ENCODE peak calls at places on chromosome 13, in seven cellular contexts. L is bronchial epithelial cell; Y is astrocyte; Z is tibial nerve; K is effector memory CD4-positive, alpha-beta T cell; E is CD8-positive, alpha-beta memory T cell; X is H1. G is an unnamed sample. For H3K36me3 and H3K27me3, the result is how much of the 10 kb centered on the place peaks cover.

GRCh38 chr13:21074601-21075302 is 13.4 kb upstream of the LATS2 start:
- DNase-seq in L (no peak), Y (no peak), Z (no peak), K (no peak), E (no peak), X (peak), G (no peak)

GRCh38 chr13:75670496-75670895 is 34.4 kb downstream of the LMO7 start:
- DNase-seq in L (peak), Y (no peak), Z (no peak), K (no peak), E (no peak), X (no peak), G (no peak)

GRCh38 chr13:79659161-79659560 is 178.2 kb downstream of the NDFIP2 start:
- DNase-seq in L (peak), Y (peak), Z (no peak), K (no peak), E (no peak), X (no peak), G (no peak)

GRCh38 chr13:83879431-83880171 is 2.7 kb downstream of the SLITRK1 start:
- DNase-seq in L (no peak), Y (peak), Z (no peak), K (no peak), E (no peak), X (peak), G (no peak)

GRCh38 chr13:71964491-71965108 is 97.6 kb upstream of the DACH1 start:
- DNase-seq in L (no peak), Y (peak), Z (no peak), K (no peak), E (no peak), X (no peak), G (no peak)

GRCh38 chr13:91291078-91291477 is 56.4 kb upstream of the MIR17HG start:
- DNase-seq in L (no peak), Y (no peak), Z (no peak), K (no peak), E (no peak), X (no peak), G (no peak)

GRCh38 chr13:61142506-61142905 is 273.1 kb downstream of the PCDH20 start:
- DNase-seq in L (peak), Y (no peak), Z (no peak), K (no peak), E (no peak), X (no peak), G (no peak)

GRCh38 chr13:109670776-109671175 is 115.6 kb downstream of the IRS2 start:
- DNase-seq in L (no peak), Y (no peak), Z (no peak), K (no peak), E (no peak), X (no peak), G (no peak)

GRCh38 chr13:109381546-109382180 is 404.7 kb downstream of the IRS2 start:
- DNase-seq in L (no peak), Y (peak), Z (no peak), K (no peak), E (no peak), X (no peak), G (no peak)

DNA sequence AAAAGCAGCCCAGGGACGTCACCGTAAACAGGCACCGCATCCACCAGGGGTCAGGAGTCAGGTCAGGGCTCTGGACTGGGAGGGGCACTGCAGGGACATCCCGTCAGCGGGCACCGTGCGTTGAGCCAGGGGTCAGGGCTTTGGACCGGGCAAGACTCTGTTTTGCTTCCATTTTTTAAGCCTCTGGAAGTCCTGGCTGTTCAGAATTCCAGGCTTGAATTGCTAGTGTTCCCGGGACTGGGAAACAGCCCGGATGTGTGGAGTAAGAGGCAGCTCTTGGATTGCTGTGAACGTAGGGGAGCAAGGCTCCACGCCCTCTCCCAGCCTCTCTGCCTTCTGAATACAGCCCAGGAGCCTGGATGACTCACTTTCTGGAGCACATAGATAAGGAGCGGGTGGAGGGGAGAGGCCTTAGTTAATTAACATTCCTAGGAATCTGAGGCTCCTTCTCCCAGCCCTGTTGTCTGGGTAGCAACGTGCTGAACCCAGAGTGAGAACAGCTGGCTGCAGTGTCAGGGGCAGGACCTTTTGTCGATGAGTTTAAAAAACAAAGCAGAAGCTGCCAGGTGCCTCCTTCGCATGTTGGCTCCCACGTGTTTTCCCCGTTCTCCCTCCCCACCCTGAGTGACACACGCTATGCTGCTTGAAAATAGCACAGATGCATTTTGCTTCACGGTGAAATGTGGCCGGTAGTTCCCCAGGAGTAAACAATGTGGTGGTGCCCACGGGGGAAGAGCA is 21.9 kb downstream of the ATP11A start:
- DNase-seq in L (peak), Y (peak), Z (peak), K (no peak), E (no peak), X (peak), G (peak)
- H3K4me3 ChIP-seq in L (peak), Y (peak), Z (no peak), K (no peak), E (no peak), X (no peak), G (no peak)

GRCh38 chr13:46127336-46128023 is 22.6 kb upstream of the CPB2 start:
- DNase-seq in L (no peak), Y (no peak), Z (no peak), K (no peak), E (no peak), X (no peak), G (no peak)

GRCh38 chr13:46124967-46125933 is 20.4 kb upstream of the CPB2 start:
- DNase-seq in L (no peak), Y (no peak), Z (no peak), K (no peak), E (no peak), X (no peak), G (no peak)

GRCh38 chr13:46124531-46124966 is 19.7 kb upstream of the CPB2 start:
- DNase-seq in L (no peak), Y (no peak), Z (no peak), K (no peak), E (no peak), X (no peak), G (no peak)

GRCh38 chr13:46126552-46127171 is 21.8 kb upstream of the CPB2 start:
- DNase-seq in L (peak), Y (peak), Z (peak), K (peak), E (peak), X (peak), G (peak)

DNA sequence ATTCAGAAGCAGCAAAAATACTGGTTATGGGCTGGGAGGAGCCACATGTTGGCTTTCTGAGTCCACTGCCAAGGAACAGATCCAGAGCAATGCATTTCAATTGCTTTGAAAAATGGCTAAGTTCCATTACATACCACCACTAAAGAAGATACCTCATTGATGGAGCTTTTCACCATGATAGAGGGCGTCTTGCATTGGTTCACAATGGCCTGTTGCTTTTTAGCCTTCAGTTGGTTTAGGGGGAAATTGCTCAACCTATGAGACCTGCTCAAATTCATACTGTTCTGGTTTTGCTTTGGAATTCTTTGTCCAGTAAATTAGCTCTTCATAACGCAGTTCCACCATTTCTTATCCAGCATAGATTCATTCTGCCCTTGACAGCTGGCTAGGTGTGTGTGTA is 21.2 kb upstream of the CPB2 start:
- DNase-seq in L (no peak), Y (no peak), Z (no peak), K (no peak), E (no peak), X (no peak), G (no peak)
- H3K36me3 ChIP-seq in L (under half), Y (under half), Z (under half), K (under half), E (under half), X (under half), G (under half)

DNA sequence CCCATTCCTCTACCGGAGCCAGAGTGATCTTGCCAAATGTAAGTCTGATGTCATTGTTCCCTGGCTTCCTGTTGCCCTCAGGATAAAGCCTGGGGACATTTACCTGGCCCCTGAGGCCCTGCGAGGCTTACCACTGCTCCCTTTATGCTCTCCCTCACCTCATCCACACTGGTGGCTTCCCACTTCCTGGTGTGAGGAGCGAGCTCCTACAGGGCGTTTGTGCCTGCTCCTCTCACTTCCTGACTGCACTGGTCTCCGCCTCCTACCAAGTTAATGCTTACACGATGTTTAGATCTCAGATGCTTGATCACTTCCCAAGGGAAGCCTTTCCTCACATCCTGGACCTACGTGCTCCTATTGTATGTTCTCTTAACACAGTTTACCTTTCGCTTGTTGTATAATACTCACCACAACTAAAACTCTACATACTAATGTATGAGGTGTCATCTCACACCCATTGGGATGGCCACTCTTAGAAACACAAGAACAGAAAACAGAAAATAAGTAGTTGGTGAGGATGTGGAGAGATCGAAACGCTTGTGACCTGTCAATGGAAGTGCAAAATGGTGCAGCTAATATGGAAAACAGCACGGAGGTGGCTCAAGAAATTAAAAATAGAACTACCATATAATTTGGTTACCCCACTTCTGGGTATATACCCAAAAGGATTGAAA is 177.6 kb downstream of the SHISA2 start:
- DNase-seq in L (no peak), Y (no peak), Z (no peak), K (no peak), E (no peak), X (no peak), G (no peak)
- H3K27me3 ChIP-seq in L (under half), Y (under half), Z (under half), K (under half), E (under half), X (under half), G (under half)

GRCh38 chr13:93244918-93245280 is 18.3 kb downstream of the GPC6 start:
- DNase-seq in L (peak), Y (peak), Z (no peak), K (no peak), E (no peak), X (no peak), G (no peak)
- H3K4me3 ChIP-seq in L (no peak), Y (peak), Z (peak), K (no peak), E (no peak), X (no peak), G (no peak)

GRCh38 chr13:36973621-36974268 is 25.4 kb downstream of the ALG5 start:
- DNase-seq in L (no peak), Y (no peak), Z (no peak), K (no peak), E (no peak), X (no peak), G (no peak)
- H3K36me3 ChIP-seq in L (under half), Y (under half), Z (half or more), K (under half), E (under half), X (under half), G (under half)

DNA sequence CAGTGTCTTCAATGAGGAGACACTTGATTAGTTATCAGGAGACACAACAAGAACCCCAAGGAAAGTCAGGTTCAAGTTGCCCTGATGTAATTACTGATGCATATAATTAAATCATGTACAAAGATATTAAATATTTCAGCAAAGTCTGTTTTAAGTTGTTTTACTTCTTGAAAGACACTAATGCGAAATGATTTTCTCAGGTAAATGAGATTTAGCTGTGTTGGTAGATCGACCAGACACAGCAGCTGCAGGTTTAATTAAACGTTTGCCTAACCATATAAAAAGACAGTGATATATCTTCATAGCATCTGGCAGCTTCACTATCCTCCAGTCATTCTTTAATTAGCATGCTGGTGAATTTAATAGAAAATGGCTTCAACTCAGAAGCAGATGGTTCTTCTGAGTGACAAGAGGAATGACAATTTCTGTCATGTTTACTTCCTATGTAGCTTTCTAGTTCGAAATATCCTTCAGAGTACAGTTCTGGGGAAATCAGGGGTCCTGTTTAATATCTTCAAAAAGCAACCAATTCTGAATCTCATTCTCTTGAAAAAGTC is 69.3 kb downstream of the NHLRC3 start:
- DNase-seq in L (no peak), Y (no peak), Z (no peak), K (no peak), E (no peak), X (no peak), G (no peak)
- H3K27me3 ChIP-seq in L (under half), Y (under half), Z (under half), K (under half), E (under half), X (under half), G (under half)